ENCODE peak calls at places on chromosomes 5 and 9, in nine cellular contexts. G, R, J, W, U, X, Z, H and D are unnamed samples.

GRCh38 chr9:81669011-81669739 is 20.2 kb downstream of the TLE1 start:
- DNase-seq in J (no peak), Z (peak), W (no peak), R (no peak), X (no peak), G (no peak), H (no peak), U (no peak), D (no peak)

GRCh38 chr5:36667826-36668225 is 61.4 kb downstream of the SLC1A3 start:
- DNase-seq in U (no peak), X (no peak), Z (no peak), J (no peak), G (no peak), H (no peak), R (no peak), W (no peak), D (no peak)

GRCh38 chr5:80255425-80255751 is 460 bp downstream of the SERINC5 start:
- DNase-seq in X (peak), U (no peak), R (no peak), G (peak), J (no peak), W (peak), Z (no peak), H (peak), D (no peak)

GRCh38 chr9:131713016-131713415 is 26.9 kb downstream of the RAPGEF1 start:
- DNase-seq in U (no peak), X (no peak), W (no peak), G (peak), R (no peak), H (no peak), J (no peak), Z (no peak), D (no peak)

GRCh38 chr5:22754155-22754554 is 99.0 kb downstream of the CDH12 start:
- DNase-seq in U (no peak), X (no peak), H (no peak), J (no peak), R (no peak), G (no peak), Z (no peak), W (no peak), D (no peak)

GRCh38 chr5:143588933-143589662 is 185.6 kb upstream of the NR3C1 start:
- DNase-seq in X (no peak), J (no peak), R (no peak), Z (no peak), G (no peak), H (no peak), W (no peak), U (no peak), D (no peak)

GRCh38 chr5:115573133-115573532 is 28.6 kb upstream of the FEM1C start:
- DNase-seq in Z (peak), X (no peak), G (no peak), U (no peak), R (peak), J (no peak), W (peak), H (no peak), D (no peak)

GRCh38 chr5:68915079-68915478 is 178.7 kb upstream of the SLC30A5 start:
- DNase-seq in Z (no peak), W (no peak), G (no peak), X (no peak), J (no peak), H (no peak), U (no peak), R (no peak), D (no peak)

GRCh38 chr9:32572900-32573523 is at the start of gene NDUFB6:
- DNase-seq in U (peak), Z (peak), W (peak), R (peak), J (peak), X (peak), H (peak), G (peak), D (no peak)

GRCh38 chr5:34521628-34522290 is 134.4 kb upstream of the RAI14 start:
- DNase-seq in W (no peak), G (no peak), X (no peak), H (no peak), R (no peak), U (no peak), J (no peak), Z (no peak), D (no peak)

GRCh38 chr5:101976933-101977332 is 319.2 kb downstream of the SLCO4C1 start:
- DNase-seq in R (no peak), X (no peak), W (no peak), H (no peak), U (no peak), G (no peak), J (no peak), Z (no peak), D (no peak)

GRCh38 chr5:32471784-32472183 is 27.2 kb upstream of the ZFR start:
- DNase-seq in Z (no peak), H (no peak), U (no peak), R (no peak), J (no peak), G (no peak), X (no peak), W (no peak), D (no peak)

GRCh38 chr9:130664191-130665028 is at the start of gene PRDM12:
- DNase-seq in R (no peak), W (no peak), J (no peak), G (no peak), H (peak), U (no peak), X (no peak), Z (no peak), D (no peak)

GRCh38 chr5:125725686-125726085 is 697.5 kb upstream of the GRAMD2B start:
- DNase-seq in Z (no peak), H (no peak), X (no peak), U (no peak), G (no peak), W (no peak), J (no peak), R (no peak), D (no peak)

GRCh38 chr9:107248714-107249113 is 34.4 kb upstream of the RAD23B start:
- DNase-seq in Z (no peak), R (no peak), U (no peak), H (no peak), W (no peak), G (no peak), J (no peak), X (no peak), D (no peak)

GRCh38 chr9:97568461-97569275 is 64.5 kb downstream of the TSTD2 start:
- DNase-seq in G (no peak), H (no peak), Z (no peak), J (no peak), R (no peak), X (no peak), U (no peak), W (no peak), D (no peak)

GRCh38 chr9:89647366-89648128 is 42.7 kb downstream of the GADD45G start:
- DNase-seq in G (no peak), J (no peak), W (no peak), R (no peak), H (no peak), Z (no peak), U (no peak), X (no peak), D (no peak)

GRCh38 chr9:84898188-84898587 is 228.7 kb downstream of the NTRK2 start:
- DNase-seq in G (no peak), J (no peak), X (no peak), U (no peak), W (no peak), H (no peak), R (no peak), Z (no peak), D (no peak)

GRCh38 chr9:100505564-100506159 is 32.7 kb downstream of the TMEFF1 start:
- DNase-seq in H (peak), X (peak), Z (no peak), G (peak), R (peak), U (peak), W (peak), J (no peak), D (peak)

GRCh38 chr9:16143947-16144890 is 591.4 kb downstream of the CCDC171 start:
- DNase-seq in R (no peak), U (no peak), J (no peak), G (no peak), H (no peak), X (no peak), Z (no peak), W (peak), D (no peak)

GRCh38 chr5:63131618-63132285 is 553.1 kb downstream of the LRRC70 start:
- DNase-seq in U (no peak), R (no peak), X (no peak), H (no peak), Z (peak), G (no peak), W (peak), J (no peak), D (peak)

GRCh38 chr9:84107995-84108394 is 127.4 kb downstream of the RMI1 start:
- DNase-seq in G (no peak), R (no peak), X (no peak), H (no peak), J (no peak), W (peak), U (no peak), Z (no peak), D (no peak)

GRCh38 chr5:150411245-150411979 is 1.3 kb downstream of the CD74 start:
- DNase-seq in Z (no peak), R (no peak), X (peak), G (peak), W (no peak), J (no peak), H (peak), U (no peak), D (no peak)

GRCh38 chr5:107388111-107388861 is 282.5 kb downstream of the EFNA5 start:
- DNase-seq in Z (peak), H (no peak), W (peak), U (no peak), X (no peak), R (peak), J (peak), G (no peak), D (no peak)

GRCh38 chr9:37574241-37574721 is 1.9 kb downstream of the FBXO10 start:
- DNase-seq in Z (no peak), U (no peak), H (peak), X (no peak), J (peak), G (no peak), W (no peak), R (no peak), D (no peak)

GRCh38 chr9:98215821-98216220 is 23.4 kb upstream of the CORO2A start:
- DNase-seq in R (no peak), U (no peak), G (no peak), X (no peak), H (peak), W (no peak), J (no peak), Z (no peak), D (no peak)

GRCh38 chr9:114594136-114594535 is 6.6 kb downstream of the ATP6V1G1 start:
- DNase-seq in W (no peak), X (no peak), Z (no peak), R (no peak), H (no peak), J (no peak), G (no peak), U (no peak), D (no peak)

GRCh38 chr5:67575087-67575486 is 378.5 kb upstream of the CD180 start:
- DNase-seq in R (no peak), Z (no peak), U (no peak), X (no peak), J (no peak), G (no peak), H (no peak), W (no peak), D (no peak)

GRCh38 chr9:17881371-17881770 is 302.5 kb downstream of the SH3GL2 start:
- DNase-seq in U (no peak), Z (no peak), W (no peak), H (no peak), G (no peak), R (no peak), X (no peak), J (no peak), D (no peak)

DNA sequence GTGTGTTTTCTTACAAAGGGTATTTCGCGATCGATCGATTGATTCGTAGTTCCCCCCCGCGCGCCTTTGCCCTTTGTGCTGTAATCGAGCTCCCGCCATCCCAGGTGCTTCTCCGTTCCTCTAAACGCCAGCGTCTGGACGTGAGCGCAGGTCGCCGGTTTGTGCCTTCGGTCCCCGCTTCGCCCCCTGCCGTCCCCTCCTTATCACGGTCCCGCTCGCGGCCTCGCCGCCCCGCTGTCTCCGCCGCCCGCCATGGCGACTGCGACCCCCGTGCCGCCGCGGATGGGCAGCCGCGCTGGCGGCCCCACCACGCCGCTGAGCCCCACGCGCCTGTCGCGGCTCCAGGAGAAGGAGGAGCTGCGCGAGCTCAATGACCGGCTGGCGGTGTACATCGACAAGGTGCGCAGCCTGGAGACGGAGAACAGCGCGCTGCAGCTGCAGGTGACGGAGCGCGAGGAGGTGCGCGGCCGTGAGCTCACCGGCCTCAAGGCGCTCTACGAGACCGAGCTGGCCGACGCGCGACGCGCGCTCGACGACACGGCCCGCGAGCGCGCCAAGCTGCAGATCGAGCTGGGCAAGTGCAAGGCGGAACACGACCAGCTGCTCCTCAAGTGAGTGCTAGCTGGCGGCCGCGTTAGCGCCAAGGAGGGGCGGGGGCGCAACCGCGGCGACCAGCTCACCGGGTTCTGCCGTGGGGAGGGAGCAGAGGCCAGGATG is 479 bp downstream of the LMNB1 start:
- DNase-seq in X (peak), Z (no peak), H (peak), J (no peak), W (peak), U (no peak), G (peak), R (no peak), D (no peak)
- TF ChIP-seq CTCF in X (no peak), Z (no peak), H (peak), J (peak), W (no peak), U (no peak), G (no peak), R (no peak), D (no peak)

GRCh38 chr5:73901455-73901854 is 275.5 kb downstream of the ARHGEF28 start:
- DNase-seq in W (peak), J (no peak), H (no peak), U (no peak), R (no peak), X (no peak), G (no peak), Z (no peak), D (no peak)
- TF ChIP-seq CTCF in W (no peak), J (peak), H (peak), U (peak), R (no peak), X (no peak), G (no peak), Z (peak), D (peak)

DNA sequence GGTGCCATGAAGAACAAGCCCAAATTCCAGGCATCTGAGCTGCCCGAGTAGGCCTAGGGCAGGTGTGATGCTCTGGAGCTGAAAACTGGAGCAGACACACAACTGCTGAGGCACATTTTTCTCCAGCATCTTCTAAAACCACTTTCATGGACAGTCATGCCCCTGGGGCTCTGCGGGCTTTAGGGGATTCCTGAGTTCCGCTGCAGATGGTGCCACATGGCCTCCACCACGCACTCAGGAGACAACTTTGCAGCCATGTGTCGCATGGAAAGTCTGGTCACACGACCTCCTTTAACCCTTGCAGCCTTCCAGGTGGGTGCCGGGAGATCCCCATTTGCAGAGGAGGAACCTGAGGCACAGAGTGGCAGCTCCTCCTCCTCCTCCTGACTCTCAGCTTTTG is 112.8 kb upstream of the SARDH start:
- DNase-seq in G (no peak), U (no peak), J (no peak), R (no peak), X (no peak), H (no peak), W (no peak), Z (no peak), D (no peak)
- TF ChIP-seq CTCF in G (no peak), U (no peak), J (no peak), R (no peak), X (no peak), H (no peak), W (no peak), Z (no peak), D (no peak)

GRCh38 chr5:72465601-72466563 is 41.3 kb downstream of the ZNF366 start:
- DNase-seq in J (no peak), W (no peak), U (no peak), R (no peak), G (no peak), H (no peak), X (no peak), Z (no peak), D (no peak)

GRCh38 chr5:72464071-72464470 is 43.1 kb downstream of the ZNF366 start:
- DNase-seq in U (no peak), G (no peak), J (no peak), Z (no peak), X (no peak), H (no peak), R (no peak), W (no peak), D (no peak)

GRCh38 chr5:72460413-72460812 is 46.8 kb downstream of the ZNF366 start:
- DNase-seq in U (no peak), W (no peak), R (no peak), H (no peak), J (no peak), G (no peak), Z (no peak), X (no peak), D (no peak)

GRCh38 chr5:72465068-72465467 is 42.1 kb downstream of the ZNF366 start:
- DNase-seq in Z (no peak), X (no peak), H (no peak), W (no peak), R (no peak), J (no peak), G (no peak), U (no peak), D (no peak)

GRCh38 chr5:72463499-72464052 is 43.6 kb downstream of the ZNF366 start:
- DNase-seq in H (no peak), Z (no peak), R (no peak), W (no peak), J (no peak), G (no peak), U (no peak), X (no peak), D (no peak)
- TF ChIP-seq CTCF in H (peak), Z (no peak), R (no peak), W (no peak), J (no peak), G (no peak), U (no peak), X (no peak), D (no peak)

DNA sequence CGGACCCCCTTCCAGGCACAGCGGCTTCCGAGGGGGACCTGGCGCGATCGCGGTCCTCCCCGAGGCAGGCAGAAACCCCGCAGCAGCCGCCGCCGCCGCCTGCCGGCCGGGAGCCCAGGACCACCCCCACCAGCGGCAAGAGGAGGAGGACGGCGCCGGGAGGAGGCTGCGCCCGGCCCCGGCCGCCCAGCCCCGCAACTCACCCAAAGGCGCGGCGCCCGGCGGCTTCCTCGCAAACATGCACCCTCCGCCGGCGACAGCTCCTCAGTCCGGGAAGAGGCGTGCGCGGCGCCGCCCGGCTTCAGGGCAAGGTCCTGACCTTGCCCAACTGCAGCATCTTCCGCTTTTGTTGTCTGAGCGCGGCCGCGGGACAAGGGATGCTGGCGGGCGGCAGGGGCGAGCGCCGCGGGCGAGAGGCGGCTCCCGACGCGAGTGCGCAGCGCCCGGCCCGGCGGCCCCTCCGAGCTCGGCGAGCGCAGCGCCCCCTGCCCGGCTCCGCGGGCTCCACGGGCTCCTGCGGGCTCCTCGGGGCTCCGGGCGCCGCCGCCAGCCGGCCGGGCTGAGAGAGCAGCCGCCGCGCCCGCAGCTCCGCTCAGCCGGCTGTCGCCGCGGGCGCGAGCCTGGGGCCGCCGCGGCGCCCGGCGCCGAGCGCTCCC is 504 bp downstream of the CTNND2 start:
- DNase-seq in Z (peak), W (peak), H (peak), G (no peak), R (no peak), U (no peak), J (no peak), X (no peak), D (no peak)
- TF ChIP-seq CTCF in Z (peak), W (no peak), H (peak), G (no peak), R (no peak), U (peak), J (no peak), X (no peak), D (no peak)

GRCh38 chr9:136779808-136780207 is 11.3 kb upstream of the TMEM141 start:
- DNase-seq in J (no peak), H (no peak), W (no peak), G (no peak), R (no peak), X (no peak), U (no peak), Z (no peak), D (no peak)
- TF ChIP-seq CTCF in J (peak), H (no peak), W (no peak), G (no peak), R (no peak), X (no peak), U (no peak), Z (peak), D (peak)

GRCh38 chr5:72109625-72110024 is 2.4 kb downstream of the MAP1B start:
- DNase-seq in J (no peak), G (no peak), Z (no peak), W (no peak), X (no peak), U (no peak), H (peak), R (no peak), D (no peak)
- TF ChIP-seq CTCF in J (no peak), G (no peak), Z (no peak), W (no peak), X (no peak), U (peak), H (no peak), R (no peak), D (peak)